ENCODE peak calls at places on chromosomes 12 and 14, in five cellular contexts. L is heart right ventricle; W is T-cell; R is activated naive CD4-positive, alpha-beta T cell treated with anti-CD3 and anti-CD28 coated beads, Interleukin-2, amount 50 U/mL, for 72 hours; N is activated T-cell treated with anti-CD3 and anti-CD28 coated beads, Interleukin-2, amount 50 U/mL, for 4 hours. Y is an unnamed sample.

GRCh38 chr12:130156652-130157275 is 5.5 kb upstream of the FZD10 start:
- ATAC-seq in N (no peak), W (no peak), R (no peak), L (no peak), Y (no peak)

GRCh38 chr12:30839643-30840190 is 85.0 kb upstream of the CAPRIN2 start:
- ATAC-seq in N (no peak), R (no peak), W (no peak), L (no peak), Y (no peak)

GRCh38 chr14:98957211-98958047 is 314.6 kb downstream of the BCL11B start:
- ATAC-seq in N (no peak), L (peak), W (no peak), R (no peak), Y (no peak)

GRCh38 chr14:24066490-24067132 is 4.8 kb upstream of the CPNE6 start:
- ATAC-seq in L (no peak), R (no peak), N (no peak), W (no peak), Y (no peak)

GRCh38 chr12:15851045-15851444 is 31.1 kb upstream of the STRAP start:
- ATAC-seq in L (no peak), R (no peak), W (no peak), N (no peak), Y (no peak)

GRCh38 chr12:115598827-115599226 is 678.7 kb downstream of the MED13L start:
- ATAC-seq in W (no peak), L (peak), N (no peak), R (no peak), Y (no peak)

GRCh38 chr14:67881225-67881624 is 61.6 kb downstream of the RAD51B start:
- ATAC-seq in L (no peak), W (peak), R (peak), N (no peak), Y (peak)

GRCh38 chr12:46693034-46693433 is 132.8 kb downstream of the SLC38A4 start:
- ATAC-seq in W (no peak), L (no peak), N (no peak), R (no peak), Y (no peak)

GRCh38 chr14:106218189-106218588 is 691.8 kb downstream of the TMEM121 start:
- ATAC-seq in L (no peak), N (no peak), W (no peak), R (no peak), Y (no peak)

GRCh38 chr14:65879218-65880009 is 466.9 kb downstream of the FUT8 start:
- ATAC-seq in R (peak), L (no peak), W (peak), N (peak), Y (peak)